ENCODE peak calls at places on chromosomes 7 and 10, in nine cellular contexts. One of them, this sample, is unnamed. For H3K4me1, the result is how much of the 10 kb centered on the place peaks cover.

GRCh38 chr10:13206546-13207443 is 27.4 kb downstream of the UCMA start:
- DNase-seq in small intestine: peak
- DNase-seq in naive thymus-derived CD4-positive, alpha-beta T cell: no peak
- DNase-seq in colonic mucosa: no peak
- DNase-seq in astrocyte: peak
- DNase-seq in heart right ventricle: no peak
- DNase-seq in body of pancreas: no peak
- DNase-seq in K562: no peak
- DNase-seq in mucosa of descending colon: peak
- DNase-seq in this sample: peak

GRCh38 chr10:117541909-117542705 is 439 bp upstream of the EMX2 start:
- DNase-seq in naive thymus-derived CD4-positive, alpha-beta T cell: peak
- DNase-seq in body of pancreas: no peak
- DNase-seq in mucosa of descending colon: no peak
- DNase-seq in K562: peak
- DNase-seq in heart right ventricle: no peak
- DNase-seq in colonic mucosa: no peak
- DNase-seq in astrocyte: peak
- DNase-seq in small intestine: peak
- DNase-seq in this sample: no peak

GRCh38 chr10:110471566-110472139 is 26.1 kb upstream of the DUSP5 start:
- DNase-seq in astrocyte: peak
- DNase-seq in K562: no peak
- DNase-seq in mucosa of descending colon: no peak
- DNase-seq in body of pancreas: no peak
- DNase-seq in naive thymus-derived CD4-positive, alpha-beta T cell: no peak
- DNase-seq in heart right ventricle: no peak
- DNase-seq in colonic mucosa: no peak
- DNase-seq in small intestine: no peak
- DNase-seq in this sample: no peak

GRCh38 chr7:111919690-111920179 is 286.5 kb downstream of the DOCK4 start:
- DNase-seq in heart right ventricle: no peak
- DNase-seq in colonic mucosa: no peak
- DNase-seq in mucosa of descending colon: no peak
- DNase-seq in naive thymus-derived CD4-positive, alpha-beta T cell: no peak
- DNase-seq in small intestine: no peak
- DNase-seq in astrocyte: peak
- DNase-seq in body of pancreas: no peak
- DNase-seq in K562: no peak
- DNase-seq in this sample: no peak

GRCh38 chr10:132942101-132942739 is at the start of gene CFAP46:
- DNase-seq in heart right ventricle: peak
- DNase-seq in K562: no peak
- DNase-seq in small intestine: no peak
- DNase-seq in astrocyte: peak
- DNase-seq in naive thymus-derived CD4-positive, alpha-beta T cell: no peak
- DNase-seq in body of pancreas: peak
- DNase-seq in mucosa of descending colon: peak
- DNase-seq in colonic mucosa: no peak
- DNase-seq in this sample: no peak

GRCh38 chr7:114988755-114989154 is 66.9 kb downstream of the MDFIC start:
- DNase-seq in heart right ventricle: peak
- DNase-seq in astrocyte: peak
- DNase-seq in colonic mucosa: no peak
- DNase-seq in mucosa of descending colon: no peak
- DNase-seq in naive thymus-derived CD4-positive, alpha-beta T cell: no peak
- DNase-seq in K562: no peak
- DNase-seq in small intestine: no peak
- DNase-seq in body of pancreas: peak
- DNase-seq in this sample: no peak

GRCh38 chr10:129035052-129035805 is 431.8 kb upstream of the MGMT start:
- DNase-seq in K562: no peak
- DNase-seq in naive thymus-derived CD4-positive, alpha-beta T cell: peak
- DNase-seq in body of pancreas: no peak
- DNase-seq in colonic mucosa: no peak
- DNase-seq in heart right ventricle: no peak
- DNase-seq in astrocyte: no peak
- DNase-seq in mucosa of descending colon: peak
- DNase-seq in small intestine: peak
- DNase-seq in this sample: no peak

GRCh38 chr10:123771877-123772644 is 105.9 kb downstream of the GPR26 start:
- DNase-seq in mucosa of descending colon: no peak
- DNase-seq in heart right ventricle: no peak
- DNase-seq in K562: no peak
- DNase-seq in body of pancreas: no peak
- DNase-seq in colonic mucosa: no peak
- DNase-seq in astrocyte: no peak
- DNase-seq in small intestine: no peak
- DNase-seq in naive thymus-derived CD4-positive, alpha-beta T cell: no peak
- DNase-seq in this sample: no peak

GRCh38 chr10:90842710-90843109 is 15.1 kb downstream of the HTR7 start:
- DNase-seq in K562: no peak
- DNase-seq in body of pancreas: no peak
- DNase-seq in mucosa of descending colon: no peak
- DNase-seq in colonic mucosa: no peak
- DNase-seq in heart right ventricle: no peak
- DNase-seq in naive thymus-derived CD4-positive, alpha-beta T cell: no peak
- DNase-seq in small intestine: no peak
- DNase-seq in astrocyte: no peak
- DNase-seq in this sample: no peak

GRCh38 chr7:38950309-38950708 is 27.4 kb upstream of the POU6F2 start:
- DNase-seq in small intestine: no peak
- DNase-seq in body of pancreas: no peak
- DNase-seq in mucosa of descending colon: no peak
- DNase-seq in K562: no peak
- DNase-seq in heart right ventricle: no peak
- DNase-seq in naive thymus-derived CD4-positive, alpha-beta T cell: no peak
- DNase-seq in colonic mucosa: no peak
- DNase-seq in astrocyte: no peak
- DNase-seq in this sample: no peak

GRCh38 chr7:75951506-75951905 is 36.6 kb downstream of the POR start:
- DNase-seq in astrocyte: no peak
- DNase-seq in colonic mucosa: no peak
- DNase-seq in body of pancreas: no peak
- DNase-seq in naive thymus-derived CD4-positive, alpha-beta T cell: no peak
- DNase-seq in heart right ventricle: no peak
- DNase-seq in small intestine: peak
- DNase-seq in mucosa of descending colon: no peak
- DNase-seq in K562: no peak
- DNase-seq in this sample: no peak

DNA sequence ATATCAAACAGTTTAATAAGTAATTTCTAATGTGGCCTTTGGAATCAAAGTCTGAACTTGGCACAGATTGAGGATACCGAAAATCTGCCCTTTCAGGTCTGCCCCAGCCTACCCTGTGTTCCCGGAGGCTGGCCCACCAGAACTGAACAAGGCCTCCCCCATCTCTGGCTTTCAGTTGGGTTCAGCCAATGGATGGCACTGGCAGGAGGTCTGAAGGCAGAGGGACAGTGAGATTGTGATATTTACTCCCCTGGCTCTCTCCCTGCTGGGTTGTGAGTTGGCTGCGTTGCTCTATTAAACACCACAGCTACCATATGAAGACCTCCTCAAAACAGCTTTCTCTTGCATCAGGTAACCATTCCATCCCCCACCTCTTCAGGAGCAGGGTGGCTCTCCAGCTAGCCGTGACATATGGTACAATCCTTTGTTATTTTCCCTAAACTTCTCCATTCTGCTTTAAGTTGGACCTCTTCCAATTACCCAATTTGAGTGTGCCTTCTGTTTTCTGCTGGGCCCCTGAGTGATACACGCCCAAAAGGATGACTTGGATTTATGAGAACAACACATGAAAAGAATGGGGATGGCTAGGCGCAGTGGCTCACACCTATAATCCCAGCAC is 28.1 kb downstream of the DNMBP start:
- DNase-seq in K562: no peak
- DNase-seq in astrocyte: no peak
- DNase-seq in body of pancreas: no peak
- DNase-seq in colonic mucosa: no peak
- DNase-seq in naive thymus-derived CD4-positive, alpha-beta T cell: no peak
- DNase-seq in small intestine: peak
- DNase-seq in mucosa of descending colon: no peak
- DNase-seq in heart right ventricle: no peak
- DNase-seq in this sample: no peak
- H3K4me1 ChIP-seq in K562: under half
- H3K4me1 ChIP-seq in astrocyte: under half
- H3K4me1 ChIP-seq in body of pancreas: under half
- H3K4me1 ChIP-seq in colonic mucosa: under half
- H3K4me1 ChIP-seq in naive thymus-derived CD4-positive, alpha-beta T cell: under half
- H3K4me1 ChIP-seq in small intestine: under half
- H3K4me1 ChIP-seq in mucosa of descending colon: under half
- H3K4me1 ChIP-seq in heart right ventricle: half or more
- H3K4me1 ChIP-seq in this sample: half or more

DNA sequence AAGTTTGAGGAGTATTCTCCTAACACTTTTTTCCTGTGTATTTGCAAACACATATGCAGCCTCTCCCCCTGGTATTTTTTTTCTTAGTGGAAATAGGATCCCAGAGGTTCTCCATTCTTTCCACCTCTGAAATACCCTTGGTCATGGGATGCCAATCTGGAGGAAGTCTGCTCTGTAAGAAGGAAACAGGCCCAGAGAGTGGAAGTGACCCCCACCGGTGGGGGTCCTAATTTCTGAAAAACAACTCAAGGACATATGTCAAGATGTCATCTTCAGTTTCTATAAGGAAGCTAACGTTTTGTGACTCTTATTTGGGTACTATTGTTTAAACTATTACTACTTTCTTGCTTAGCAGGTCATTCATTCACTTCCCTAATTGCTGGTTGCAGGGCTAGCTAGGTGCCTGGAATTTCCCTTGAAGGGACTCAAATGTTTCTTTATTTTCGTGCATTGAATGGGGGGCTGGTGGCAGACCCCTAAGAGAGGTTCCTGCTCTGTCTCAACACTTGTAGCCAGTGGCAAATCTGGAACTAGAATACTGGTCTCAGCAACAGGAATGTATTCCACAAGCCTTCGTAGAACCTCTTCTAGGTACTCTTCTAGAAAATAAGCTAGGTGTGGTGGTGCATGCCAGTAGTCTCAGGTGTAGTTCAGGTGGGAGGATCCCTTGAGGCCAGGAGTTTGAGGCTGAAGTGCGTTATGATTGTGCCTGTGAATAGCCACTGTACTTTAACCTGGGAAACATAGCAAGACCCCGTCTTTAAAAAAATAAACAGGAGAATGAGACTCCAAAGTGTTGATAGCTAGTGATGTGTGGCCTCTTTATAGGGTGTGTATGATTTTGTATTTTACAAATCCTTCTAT is 1.8 kb upstream of the ZNF775 start:
- DNase-seq in mucosa of descending colon: peak
- DNase-seq in astrocyte: no peak
- DNase-seq in colonic mucosa: peak
- DNase-seq in K562: no peak
- DNase-seq in naive thymus-derived CD4-positive, alpha-beta T cell: no peak
- DNase-seq in small intestine: peak
- DNase-seq in heart right ventricle: no peak
- DNase-seq in body of pancreas: no peak
- DNase-seq in this sample: peak
- H3K4me1 ChIP-seq in mucosa of descending colon: half or more
- H3K4me1 ChIP-seq in astrocyte: under half
- H3K4me1 ChIP-seq in colonic mucosa: under half
- H3K4me1 ChIP-seq in K562: under half
- H3K4me1 ChIP-seq in naive thymus-derived CD4-positive, alpha-beta T cell: under half
- H3K4me1 ChIP-seq in small intestine: under half
- H3K4me1 ChIP-seq in heart right ventricle: under half
- H3K4me1 ChIP-seq in body of pancreas: half or more
- H3K4me1 ChIP-seq in this sample: half or more

DNA sequence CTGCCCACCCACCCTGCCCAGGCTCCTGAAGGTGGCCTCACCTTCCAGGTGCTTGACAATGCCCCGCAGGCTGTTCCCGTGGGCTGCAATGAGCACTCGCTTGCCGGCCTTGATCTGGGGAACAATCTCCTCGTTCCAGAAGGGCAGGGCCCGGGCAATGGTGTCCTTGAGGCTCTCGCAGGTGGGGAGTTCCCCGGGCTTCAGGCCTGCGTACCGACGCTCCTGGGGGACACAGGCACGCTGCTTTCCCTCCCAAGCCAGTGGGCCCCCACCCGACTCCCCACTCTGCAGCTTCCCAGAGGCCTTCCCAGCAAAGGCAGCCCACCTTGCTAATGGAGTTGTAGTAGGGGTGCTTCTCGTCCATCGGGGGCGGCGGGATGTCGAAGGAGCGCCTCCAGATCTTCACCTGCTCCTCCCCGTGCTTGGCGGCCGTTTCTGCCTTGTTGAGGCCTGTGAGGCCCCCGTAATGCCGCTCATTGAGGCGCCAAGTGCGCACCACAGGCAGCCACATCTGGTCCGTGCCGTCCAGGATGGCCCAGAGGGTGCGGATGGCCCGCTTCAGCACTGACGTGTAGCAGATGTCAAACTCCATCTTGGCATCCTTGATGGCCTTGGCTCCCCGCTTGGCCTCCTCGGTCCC is 456 bp downstream of the PGAM2 start:
- DNase-seq in K562: no peak
- DNase-seq in body of pancreas: peak
- DNase-seq in mucosa of descending colon: no peak
- DNase-seq in small intestine: peak
- DNase-seq in naive thymus-derived CD4-positive, alpha-beta T cell: no peak
- DNase-seq in astrocyte: no peak
- DNase-seq in heart right ventricle: no peak
- DNase-seq in colonic mucosa: no peak
- DNase-seq in this sample: no peak
- H3K4me1 ChIP-seq in K562: under half
- H3K4me1 ChIP-seq in body of pancreas: under half
- H3K4me1 ChIP-seq in mucosa of descending colon: under half
- H3K4me1 ChIP-seq in small intestine: under half
- H3K4me1 ChIP-seq in naive thymus-derived CD4-positive, alpha-beta T cell: under half
- H3K4me1 ChIP-seq in astrocyte: under half
- H3K4me1 ChIP-seq in heart right ventricle: under half
- H3K4me1 ChIP-seq in colonic mucosa: under half
- H3K4me1 ChIP-seq in this sample: under half

DNA sequence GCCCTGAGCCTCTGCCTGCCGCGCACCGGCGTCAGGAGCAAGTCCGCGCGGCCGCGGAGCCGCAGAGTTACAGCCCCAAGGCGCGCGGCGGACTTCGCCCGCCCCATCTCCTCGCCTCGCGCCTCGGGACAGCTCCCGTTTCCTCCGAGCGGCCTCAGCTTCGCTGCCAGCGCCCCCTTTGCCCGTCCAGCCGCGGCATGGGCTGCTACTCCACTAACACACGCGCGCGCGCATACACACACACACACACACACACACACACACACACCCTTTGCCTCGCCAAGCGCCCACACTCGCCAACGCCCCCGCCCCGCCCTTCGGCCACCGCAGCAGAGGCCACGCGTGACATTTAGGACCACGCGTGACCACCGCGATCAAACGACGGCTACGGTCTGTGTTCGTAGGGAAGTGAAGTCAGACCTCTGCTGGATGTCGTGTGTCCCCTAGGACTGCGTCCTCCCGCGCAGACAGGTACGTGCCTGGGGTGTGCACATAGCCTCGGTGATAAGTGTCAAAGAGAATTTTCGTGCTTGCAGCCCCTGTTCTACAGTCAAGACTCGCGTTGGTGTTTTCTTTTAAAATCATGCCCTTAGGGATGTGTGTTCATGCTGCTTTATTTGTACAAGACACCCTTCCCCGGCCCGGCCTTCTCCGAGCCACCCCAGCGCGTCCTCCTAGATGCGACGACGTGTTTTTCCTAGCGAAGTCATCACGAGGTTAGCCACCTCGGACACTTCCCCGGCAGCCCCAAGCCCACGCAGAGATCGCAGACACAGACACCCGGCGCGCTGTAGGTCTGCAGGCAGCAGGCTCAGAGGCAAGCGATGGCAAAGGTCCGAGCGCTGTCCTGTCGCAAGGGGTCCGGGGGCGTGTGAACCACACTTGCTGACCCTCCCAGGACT is 890 bp downstream of the MKX start:
- DNase-seq in mucosa of descending colon: peak
- DNase-seq in colonic mucosa: no peak
- DNase-seq in body of pancreas: peak
- DNase-seq in heart right ventricle: no peak
- DNase-seq in small intestine: peak
- DNase-seq in astrocyte: peak
- DNase-seq in naive thymus-derived CD4-positive, alpha-beta T cell: peak
- DNase-seq in K562: no peak
- DNase-seq in this sample: no peak
- H3K4me1 ChIP-seq in mucosa of descending colon: under half
- H3K4me1 ChIP-seq in colonic mucosa: under half
- H3K4me1 ChIP-seq in body of pancreas: half or more
- H3K4me1 ChIP-seq in heart right ventricle: half or more
- H3K4me1 ChIP-seq in small intestine: under half
- H3K4me1 ChIP-seq in astrocyte: under half
- H3K4me1 ChIP-seq in naive thymus-derived CD4-positive, alpha-beta T cell: under half
- H3K4me1 ChIP-seq in K562: under half
- H3K4me1 ChIP-seq in this sample: under half